ENCODE peak calls at places on chromosomes 16 and 17, in seven cellular contexts. One of them, this sample, is unnamed.

GRCh38 chr17:7133424-7133823 is 18.8 kb upstream of the ASGR2 start:
- DNase-seq in HCT116: no peak
- DNase-seq in K562: peak
- DNase-seq in H1: no peak
- DNase-seq in GM12878: peak
- DNase-seq in SK-N-SH: peak
- DNase-seq in HepG2: peak
- DNase-seq in this sample: peak

GRCh38 chr17:40312131-40312731 is 3.3 kb downstream of the RARA start:
- DNase-seq in SK-N-SH: peak
- DNase-seq in HCT116: no peak
- DNase-seq in H1: no peak
- DNase-seq in GM12878: no peak
- DNase-seq in HepG2: no peak
- DNase-seq in K562: no peak
- DNase-seq in this sample: no peak

GRCh38 chr16:2532494-2533141 is 1.4 kb upstream of the CEMP1 start:
- DNase-seq in HCT116: peak
- DNase-seq in HepG2: peak
- DNase-seq in H1: peak
- DNase-seq in K562: peak
- DNase-seq in SK-N-SH: peak
- DNase-seq in GM12878: peak
- DNase-seq in this sample: peak

GRCh38 chr17:73189417-73190099 is 3.3 kb upstream of the COG1 start:
- DNase-seq in HCT116: peak
- DNase-seq in SK-N-SH: peak
- DNase-seq in K562: peak
- DNase-seq in GM12878: no peak
- DNase-seq in HepG2: peak
- DNase-seq in H1: no peak
- DNase-seq in this sample: peak

GRCh38 chr16:24984903-24985675 is 30.1 kb downstream of the ARHGAP17 start:
- DNase-seq in H1: no peak
- DNase-seq in SK-N-SH: no peak
- DNase-seq in HepG2: no peak
- DNase-seq in HCT116: no peak
- DNase-seq in GM12878: no peak
- DNase-seq in K562: no peak
- DNase-seq in this sample: no peak

GRCh38 chr16:67767953-67768352 is 38.4 kb downstream of the RANBP10 start:
- DNase-seq in HCT116: no peak
- DNase-seq in GM12878: no peak
- DNase-seq in SK-N-SH: no peak
- DNase-seq in HepG2: no peak
- DNase-seq in K562: no peak
- DNase-seq in H1: no peak
- DNase-seq in this sample: no peak

GRCh38 chr16:54447606-54448440 is 161.2 kb upstream of the IRX3 start:
- DNase-seq in HepG2: no peak
- DNase-seq in H1: no peak
- DNase-seq in K562: peak
- DNase-seq in GM12878: no peak
- DNase-seq in HCT116: no peak
- DNase-seq in SK-N-SH: no peak
- DNase-seq in this sample: no peak

GRCh38 chr16:3070608-3071111 is 5.2 kb downstream of the IL32 start:
- DNase-seq in K562: no peak
- DNase-seq in H1: no peak
- DNase-seq in SK-N-SH: no peak
- DNase-seq in HepG2: no peak
- DNase-seq in HCT116: no peak
- DNase-seq in GM12878: no peak
- DNase-seq in this sample: no peak

GRCh38 chr17:42329025-42329976 is 41.0 kb downstream of the STAT5A start:
- DNase-seq in HepG2: no peak
- DNase-seq in GM12878: no peak
- DNase-seq in H1: peak
- DNase-seq in SK-N-SH: no peak
- DNase-seq in HCT116: no peak
- DNase-seq in K562: no peak
- DNase-seq in this sample: peak

GRCh38 chr17:55344514-55344997 is 77.1 kb downstream of the MMD start:
- DNase-seq in SK-N-SH: peak
- DNase-seq in H1: no peak
- DNase-seq in HCT116: no peak
- DNase-seq in K562: peak
- DNase-seq in HepG2: no peak
- DNase-seq in GM12878: no peak
- DNase-seq in this sample: peak

DNA sequence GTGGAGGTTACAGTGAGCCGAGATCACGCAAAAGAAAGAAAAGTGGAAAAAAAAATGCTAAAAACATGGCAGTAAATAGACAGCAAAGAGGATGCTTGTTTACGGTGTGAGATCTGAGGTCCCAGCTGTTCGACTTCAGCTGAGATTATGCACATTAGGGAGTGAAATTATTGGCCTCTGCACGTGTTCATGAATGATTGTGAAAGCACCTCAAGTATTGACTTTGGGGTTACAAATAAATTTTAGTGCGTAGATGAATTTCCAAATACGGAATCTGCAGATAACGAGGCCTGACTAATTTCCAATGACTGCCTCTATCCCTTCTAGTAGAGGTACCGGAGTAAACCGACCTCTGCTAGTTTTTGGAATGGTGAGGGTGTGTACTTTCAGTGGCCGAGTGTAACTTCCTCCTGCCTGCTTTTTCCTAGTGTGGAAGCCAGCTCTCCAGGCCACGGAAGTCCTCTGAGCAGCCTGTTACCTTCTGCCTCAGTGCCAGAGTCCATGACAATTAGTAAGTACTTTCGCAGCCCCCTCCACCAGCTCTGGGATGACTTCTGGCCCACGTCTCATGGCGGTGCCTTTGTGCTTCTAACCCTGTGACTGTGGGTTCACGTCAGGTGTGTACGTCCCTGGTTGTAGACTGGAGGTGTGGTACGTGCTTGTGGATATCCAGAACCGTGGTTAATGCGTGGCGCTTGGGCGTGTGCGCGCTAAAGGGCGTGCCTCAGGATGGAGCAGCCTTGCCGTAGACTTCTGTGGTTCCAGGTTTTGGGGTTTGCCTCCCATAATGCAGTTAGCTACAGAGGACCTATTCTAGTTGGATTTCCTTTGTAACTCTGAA is 102.1 kb downstream of the SNX29 start:
- DNase-seq in GM12878: no peak
- DNase-seq in SK-N-SH: no peak
- DNase-seq in K562: no peak
- DNase-seq in HepG2: no peak
- DNase-seq in H1: no peak
- DNase-seq in HCT116: no peak
- DNase-seq in this sample: no peak
- TF ChIP-seq JUND in GM12878: no peak
- TF ChIP-seq JUND in SK-N-SH: no peak
- TF ChIP-seq JUND in K562: no peak
- TF ChIP-seq JUND in HepG2: no peak
- TF ChIP-seq JUND in H1: no peak
- TF ChIP-seq JUND in HCT116: no peak
- TF ChIP-seq JUND in this sample: no peak

GRCh38 chr16:69932228-69932627 is 18.9 kb upstream of the CLEC18A start:
- DNase-seq in H1: no peak
- DNase-seq in SK-N-SH: no peak
- DNase-seq in HCT116: no peak
- DNase-seq in K562: no peak
- DNase-seq in HepG2: no peak
- DNase-seq in GM12878: no peak
- DNase-seq in this sample: no peak

GRCh38 chr16:69929480-69929879 is 21.7 kb upstream of the CLEC18A start:
- DNase-seq in H1: no peak
- DNase-seq in GM12878: no peak
- DNase-seq in K562: no peak
- DNase-seq in HCT116: no peak
- DNase-seq in SK-N-SH: no peak
- DNase-seq in HepG2: no peak
- DNase-seq in this sample: no peak

GRCh38 chr16:69931631-69932030 is 19.5 kb upstream of the CLEC18A start:
- DNase-seq in HepG2: no peak
- DNase-seq in GM12878: no peak
- DNase-seq in K562: no peak
- DNase-seq in HCT116: no peak
- DNase-seq in H1: no peak
- DNase-seq in SK-N-SH: no peak
- DNase-seq in this sample: no peak

GRCh38 chr16:69928856-69929400 is 22.2 kb upstream of the CLEC18A start:
- DNase-seq in H1: no peak
- DNase-seq in SK-N-SH: no peak
- DNase-seq in K562: no peak
- DNase-seq in HepG2: no peak
- DNase-seq in HCT116: no peak
- DNase-seq in GM12878: no peak
- DNase-seq in this sample: no peak

DNA sequence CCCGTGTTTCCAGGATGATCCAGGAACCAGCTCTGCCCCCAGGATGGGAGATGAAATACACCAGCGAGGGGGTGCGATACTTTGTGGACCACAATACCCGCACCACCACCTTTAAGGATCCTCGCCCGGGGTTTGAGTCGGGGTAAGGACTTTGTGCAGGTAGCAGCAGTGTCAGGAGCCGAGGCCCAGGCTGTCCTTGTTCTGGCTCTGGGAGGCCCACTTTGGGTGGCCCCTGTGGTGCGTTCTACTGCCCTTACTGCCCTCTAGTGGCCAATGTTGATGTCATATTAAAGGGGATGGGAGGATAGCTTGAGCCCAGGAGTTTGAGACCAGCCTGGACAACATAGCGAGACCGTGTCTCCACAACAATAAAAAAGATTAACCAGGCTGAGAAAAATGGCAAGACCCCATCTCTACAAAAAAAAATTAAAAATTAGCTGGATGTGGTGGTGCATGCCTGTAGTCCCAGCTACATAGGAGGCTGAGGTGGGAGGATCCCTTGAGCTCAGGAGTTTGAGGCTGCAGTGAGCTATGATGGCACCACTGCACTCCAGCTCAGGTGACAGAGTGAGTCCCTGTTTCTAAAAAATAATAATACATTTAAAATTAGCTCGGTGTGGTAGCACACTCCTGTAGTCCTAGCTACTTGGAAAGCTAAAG is 20.9 kb upstream of the CLEC18A start:
- DNase-seq in HCT116: peak
- DNase-seq in K562: peak
- DNase-seq in SK-N-SH: peak
- DNase-seq in GM12878: no peak
- DNase-seq in HepG2: peak
- DNase-seq in H1: peak
- DNase-seq in this sample: peak
- TF ChIP-seq JUND in HCT116: no peak
- TF ChIP-seq JUND in K562: peak
- TF ChIP-seq JUND in SK-N-SH: no peak
- TF ChIP-seq JUND in GM12878: no peak
- TF ChIP-seq JUND in HepG2: no peak
- TF ChIP-seq JUND in H1: no peak
- TF ChIP-seq JUND in this sample: no peak

GRCh38 chr17:76138234-76138895 is 2.7 kb downstream of the FOXJ1 start:
- DNase-seq in H1: peak
- DNase-seq in GM12878: no peak
- DNase-seq in HCT116: no peak
- DNase-seq in K562: no peak
- DNase-seq in HepG2: peak
- DNase-seq in SK-N-SH: peak
- DNase-seq in this sample: no peak
- TF ChIP-seq JUND in H1: no peak
- TF ChIP-seq JUND in GM12878: no peak
- TF ChIP-seq JUND in HCT116: no peak
- TF ChIP-seq JUND in K562: no peak
- TF ChIP-seq JUND in HepG2: peak
- TF ChIP-seq JUND in SK-N-SH: no peak
- TF ChIP-seq JUND in this sample: no peak

GRCh38 chr17:81556863-81557262 is 4.7 kb upstream of the FAAP100 start:
- DNase-seq in H1: no peak
- DNase-seq in GM12878: no peak
- DNase-seq in SK-N-SH: no peak
- DNase-seq in HepG2: no peak
- DNase-seq in K562: no peak
- DNase-seq in HCT116: no peak
- DNase-seq in this sample: no peak

GRCh38 chr17:81558115-81558468 is 5.9 kb upstream of the FAAP100 start:
- DNase-seq in K562: no peak
- DNase-seq in HCT116: no peak
- DNase-seq in GM12878: no peak
- DNase-seq in H1: no peak
- DNase-seq in HepG2: no peak
- DNase-seq in SK-N-SH: no peak
- DNase-seq in this sample: no peak

GRCh38 chr17:81557276-81558114 is 5.3 kb upstream of the FAAP100 start:
- DNase-seq in SK-N-SH: no peak
- DNase-seq in HepG2: no peak
- DNase-seq in K562: no peak
- DNase-seq in HCT116: no peak
- DNase-seq in H1: no peak
- DNase-seq in GM12878: no peak
- DNase-seq in this sample: no peak

GRCh38 chr17:81553616-81554181 is 1.5 kb upstream of the FAAP100 start:
- DNase-seq in GM12878: peak
- DNase-seq in K562: peak
- DNase-seq in HCT116: peak
- DNase-seq in H1: no peak
- DNase-seq in HepG2: no peak
- DNase-seq in SK-N-SH: peak
- DNase-seq in this sample: peak

GRCh38 chr17:81556175-81556691 is 4.1 kb upstream of the FAAP100 start:
- DNase-seq in HCT116: no peak
- DNase-seq in SK-N-SH: no peak
- DNase-seq in H1: no peak
- DNase-seq in K562: peak
- DNase-seq in GM12878: no peak
- DNase-seq in HepG2: peak
- DNase-seq in this sample: no peak
- TF ChIP-seq JUND in HCT116: no peak
- TF ChIP-seq JUND in SK-N-SH: peak
- TF ChIP-seq JUND in H1: no peak
- TF ChIP-seq JUND in K562: no peak
- TF ChIP-seq JUND in GM12878: no peak
- TF ChIP-seq JUND in HepG2: no peak
- TF ChIP-seq JUND in this sample: no peak

DNA sequence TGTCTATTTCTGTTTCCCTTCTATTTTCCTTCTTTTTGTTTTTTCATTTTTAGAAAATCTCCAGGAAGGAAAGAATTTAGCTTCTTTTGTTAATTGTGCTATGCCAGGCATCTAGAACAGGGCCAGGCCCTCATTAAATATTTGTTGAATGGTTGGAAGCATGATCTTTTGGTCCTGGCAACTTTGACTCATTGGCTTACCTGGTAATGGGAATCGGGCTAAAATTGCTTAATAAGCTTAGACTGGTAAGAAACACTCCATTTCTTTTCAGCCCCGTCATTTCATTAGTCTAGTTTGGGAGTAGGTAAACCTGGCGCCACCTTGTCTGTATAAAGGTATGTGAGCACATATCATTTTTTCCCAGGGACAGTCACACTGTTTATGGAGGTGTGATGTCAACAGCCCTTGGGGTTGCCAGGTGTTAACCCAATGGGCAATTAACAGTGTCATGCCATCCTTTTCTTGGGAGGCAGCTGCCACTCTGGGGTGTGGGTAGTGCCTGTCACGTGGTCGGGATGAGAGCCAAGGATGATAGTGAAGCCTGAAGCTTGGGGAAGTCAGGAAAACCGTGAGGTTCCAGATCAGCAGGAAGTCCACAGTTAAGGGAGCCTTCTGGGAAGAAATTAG is 9.5 kb upstream of the NDEL1 start:
- DNase-seq in SK-N-SH: no peak
- DNase-seq in K562: no peak
- DNase-seq in GM12878: no peak
- DNase-seq in H1: no peak
- DNase-seq in HCT116: no peak
- DNase-seq in HepG2: no peak
- DNase-seq in this sample: no peak
- TF ChIP-seq JUND in SK-N-SH: no peak
- TF ChIP-seq JUND in K562: no peak
- TF ChIP-seq JUND in GM12878: no peak
- TF ChIP-seq JUND in H1: no peak
- TF ChIP-seq JUND in HCT116: no peak
- TF ChIP-seq JUND in HepG2: no peak
- TF ChIP-seq JUND in this sample: no peak